ENCODE peak calls at places on chromosomes 5 and 9, in five cellular contexts. L, W, J, S and Z are unnamed samples.

GRCh38 chr5:92659246-92659645 is 921.8 kb downstream of the NR2F1-AS1 start:
- DNase-seq in L (no peak), W (no peak), J (no peak), S (no peak), Z (no peak)

GRCh38 chr5:131783874-131784273 is 12.9 kb downstream of the FNIP1 start:
- DNase-seq in L (no peak), W (no peak), J (no peak), S (no peak), Z (no peak)

GRCh38 chr9:93209576-93210323 is 25.8 kb downstream of the WNK2 start:
- DNase-seq in L (no peak), W (no peak), J (no peak), S (no peak), Z (no peak)

GRCh38 chr5:150516011-150516410 is 8.1 kb downstream of the NDST1 start:
- DNase-seq in L (peak), W (peak), J (no peak), S (peak), Z (no peak)

GRCh38 chr5:135158315-135158697 is 124.3 kb upstream of the PITX1 start:
- DNase-seq in L (no peak), W (no peak), J (no peak), S (no peak), Z (no peak)

GRCh38 chr5:159553792-159554191 is 223.5 kb upstream of the IL12B start:
- DNase-seq in L (no peak), W (no peak), J (no peak), S (no peak), Z (no peak)

GRCh38 chr9:93300585-93301081 is 116.7 kb downstream of the WNK2 start:
- DNase-seq in L (no peak), W (peak), J (no peak), S (no peak), Z (no peak)

GRCh38 chr5:140883373-140883772 is 1.4 kb downstream of the PCDHA13 start:
- DNase-seq in L (no peak), W (no peak), J (no peak), S (no peak), Z (no peak)

GRCh38 chr5:12272389-12272788 is 368.1 kb upstream of the CTNND2 start:
- DNase-seq in L (no peak), W (no peak), J (no peak), S (no peak), Z (no peak)

GRCh38 chr5:94627191-94627590 is 8.7 kb downstream of the SLF1 start:
- DNase-seq in L (no peak), W (no peak), J (no peak), S (no peak), Z (no peak)

GRCh38 chr5:125154321-125154811 is 407.9 kb upstream of the ZNF608 start:
- DNase-seq in L (no peak), W (no peak), J (no peak), S (no peak), Z (no peak)

GRCh38 chr5:139897342-139897741 is 101.7 kb downstream of the PSD2 start:
- DNase-seq in L (no peak), W (no peak), J (no peak), S (no peak), Z (no peak)

GRCh38 chr5:123856736-123857135 is 344.8 kb downstream of the CSNK1G3 start:
- DNase-seq in L (no peak), W (no peak), J (no peak), S (no peak), Z (no peak)

GRCh38 chr5:42807722-42808447 is 3.8 kb downstream of the SELENOP start:
- DNase-seq in L (no peak), W (no peak), J (no peak), S (no peak), Z (no peak)

GRCh38 chr5:55816342-55816741 is 34.8 kb upstream of the IL31RA start:
- DNase-seq in L (no peak), W (no peak), J (no peak), S (no peak), Z (no peak)

GRCh38 chr5:167624053-167624452 is 667.4 kb upstream of the WWC1 start:
- DNase-seq in L (no peak), W (no peak), J (no peak), S (no peak), Z (no peak)

GRCh38 chr5:127094161-127094560 is 20.9 kb upstream of the C5orf63 start:
- DNase-seq in L (no peak), W (no peak), J (no peak), S (no peak), Z (no peak)

GRCh38 chr9:94139672-94140417 is 55.6 kb downstream of the PTPDC1 start:
- DNase-seq in L (peak), W (peak), J (no peak), S (peak), Z (no peak)

GRCh38 chr5:164360589-164360988 is 855.2 kb downstream of the MAT2B start:
- DNase-seq in L (no peak), W (no peak), J (no peak), S (no peak), Z (no peak)

GRCh38 chr5:146758898-146759297 is 119.7 kb downstream of the PPP2R2B start:
- DNase-seq in L (no peak), W (no peak), J (no peak), S (no peak), Z (no peak)

GRCh38 chr5:17831279-17831678 is 197.0 kb downstream of the TAF11L14 start:
- DNase-seq in L (no peak), W (no peak), J (no peak), S (no peak), Z (no peak)

GRCh38 chr9:123614503-123615258 is 258.7 kb downstream of the CRB2 start:
- DNase-seq in L (no peak), W (no peak), J (no peak), S (no peak), Z (no peak)

GRCh38 chr5:29885595-29885994 is 1307.9 kb upstream of the CDH6 start:
- DNase-seq in L (no peak), W (no peak), J (no peak), S (no peak), Z (no peak)

GRCh38 chr9:97889941-97890557 is 32.3 kb downstream of the TRMO start:
- DNase-seq in L (no peak), W (no peak), J (no peak), S (no peak), Z (no peak)

GRCh38 chr9:89359636-89360315 is 41.5 kb downstream of the SECISBP2 start:
- DNase-seq in L (no peak), W (no peak), J (no peak), S (no peak), Z (no peak)

GRCh38 chr5:177364159-177364962 is 6.6 kb downstream of the RGS14 start:
- DNase-seq in L (no peak), W (no peak), J (no peak), S (no peak), Z (no peak)

GRCh38 chr5:18236386-18236785 is 602.1 kb downstream of the TAF11L14 start:
- DNase-seq in L (no peak), W (no peak), J (no peak), S (no peak), Z (no peak)